ENCODE peak calls at places on chromosomes 12 and 14, in six cellular contexts. F is AG10803, X is pancreas, B is fibroblast of lung, V is dorsolateral prefrontal cortex, H is choroid plexus epithelial cell. D is an unnamed sample.

GRCh38 chr12:32296541-32296940 is 102.8 kb upstream of the FGD4 start:
- DNase-seq in H (peak; percentile 25), V (no peak), F (peak; percentile 24), B (no peak), X (no peak), D (no peak)

GRCh38 chr12:116265361-116266128 is 11.9 kb downstream of the MED13L start:
- DNase-seq in H (no peak), B (no peak), F (peak; percentile 49), X (no peak), V (no peak), D (no peak)

GRCh38 chr12:69415471-69416275 is 54.5 kb upstream of the FRS2 start:
- DNase-seq in F (peak; percentile 96), V (peak; percentile 58), H (peak; percentile 95), X (peak; percentile 21), B (peak; percentile 95), D (peak; percentile 97)

GRCh38 chr14:34364201-34364600 is 97.8 kb downstream of the SPTSSA start:
- DNase-seq in B (no peak), V (no peak), H (no peak), F (no peak), X (no peak), D (no peak)

GRCh38 chr14:54929556-54929955 is 26.9 kb upstream of the GCH1 start:
- DNase-seq in F (no peak), B (no peak), X (no peak), V (no peak), H (no peak), D (no peak)

GRCh38 chr12:127416796-127417195 is 850.2 kb upstream of the TMEM132C start:
- DNase-seq in F (no peak), B (no peak), V (no peak), H (peak; percentile 5), X (no peak), D (peak; percentile 16)

GRCh38 chr14:94458558-94459200 is 6.1 kb upstream of the SERPINA11 start:
- DNase-seq in V (no peak), X (no peak), B (no peak), F (no peak), H (no peak), D (peak; percentile 47)

GRCh38 chr12:132503611-132504204 is 13.8 kb downstream of the FBRSL1 start:
- DNase-seq in B (no peak), X (no peak), F (peak; percentile 40), V (no peak), H (peak; percentile 50), D (no peak)

GRCh38 chr12:39764944-39765560 is 145.4 kb upstream of the ABCD2 start:
- DNase-seq in V (no peak), F (peak; percentile 65), B (peak; percentile 69), H (peak; percentile 77), X (no peak), D (peak; percentile 76)

GRCh38 chr12:19692091-19692490 is 252.8 kb downstream of the AEBP2 start:
- DNase-seq in H (no peak), B (no peak), F (no peak), X (peak; percentile 29), V (no peak), D (no peak)

GRCh38 chr12:60148831-60149230 is 553.0 kb downstream of the SLC16A7 start:
- DNase-seq in V (no peak), H (peak; percentile 88), X (no peak), F (peak; percentile 90), B (peak; percentile 81), D (peak; percentile 92)

GRCh38 chr12:29066061-29066588 is 83.0 kb upstream of the FAR2 start:
- DNase-seq in H (peak; percentile 76), V (peak; percentile 84), B (peak; percentile 85), F (peak; percentile 62), X (no peak), D (peak; percentile 70)

GRCh38 chr14:51719970-51720369 is 68.3 kb downstream of the FRMD6 start:
- DNase-seq in B (no peak), X (no peak), V (no peak), F (no peak), H (no peak), D (no peak)

GRCh38 chr14:22383515-22384166 is 205.4 kb downstream of the DAD1 start:
- DNase-seq in F (no peak), X (no peak), V (no peak), H (no peak), B (no peak), D (no peak)

GRCh38 chr14:70816525-70816924 is 7.2 kb upstream of the MAP3K9 start:
- DNase-seq in V (no peak), H (no peak), X (no peak), F (no peak), B (no peak), D (no peak)

GRCh38 chr12:88400302-88400701 is 180.0 kb downstream of the KITLG start:
- DNase-seq in F (peak; percentile 51), X (no peak), H (no peak), B (no peak), V (no peak), D (peak; percentile 22)

GRCh38 chr12:630656-631632 is 32.3 kb downstream of the NINJ2 start:
- DNase-seq in B (no peak), V (no peak), H (no peak), X (peak; percentile 33), F (no peak), D (no peak)

GRCh38 chr14:49999826-50000214 is 106.9 kb downstream of the ARF6 start:
- DNase-seq in B (no peak), H (no peak), X (no peak), F (no peak), V (no peak), D (no peak)

GRCh38 chr14:79764288-79764687 is 447.0 kb downstream of the DIO2 start:
- DNase-seq in V (no peak), X (no peak), B (no peak), H (no peak), F (no peak), D (no peak)

GRCh38 chr12:16297521-16297920 is 20.0 kb upstream of the SLC15A5 start:
- DNase-seq in B (no peak), V (no peak), H (no peak), F (no peak), X (no peak), D (no peak)

GRCh38 chr14:24436355-24437019 is 6.1 kb downstream of the SDR39U1 start:
- DNase-seq in H (peak; percentile 90), V (no peak), F (peak; percentile 79), B (peak; percentile 87), X (no peak), D (peak; percentile 91)

GRCh38 chr12:68446896-68447806 is 115.0 kb upstream of the MDM1 start:
- DNase-seq in B (no peak), F (peak; percentile 58), H (peak; percentile 48), V (no peak), X (no peak), D (peak; percentile 55)

GRCh38 chr14:105316968-105317498 is 2.5 kb downstream of the PACS2 start:
- DNase-seq in H (no peak), B (no peak), F (peak; percentile 40), X (no peak), V (no peak), D (peak; percentile 18)

GRCh38 chr14:96237641-96238040 is 18.4 kb upstream of the BDKRB1 start:
- DNase-seq in H (no peak), F (no peak), V (no peak), B (no peak), X (no peak), D (no peak)

GRCh38 chr14:100307215-100308111 is 1.2 kb upstream of the SLC25A29 start:
- DNase-seq in F (no peak), X (peak; percentile 36), V (no peak), B (no peak), H (no peak), D (no peak)

GRCh38 chr14:92549096-92549852 is 35.7 kb downstream of the RIN3 start:
- DNase-seq in B (no peak), F (peak; percentile 23), V (no peak), X (no peak), H (no peak), D (no peak)

GRCh38 chr14:26730929-26731618 is 133.2 kb upstream of the NOVA1 start:
- DNase-seq in X (no peak), H (peak; percentile 23), B (peak; percentile 34), F (no peak), V (peak; percentile 28), D (peak; percentile 35)

DNA sequence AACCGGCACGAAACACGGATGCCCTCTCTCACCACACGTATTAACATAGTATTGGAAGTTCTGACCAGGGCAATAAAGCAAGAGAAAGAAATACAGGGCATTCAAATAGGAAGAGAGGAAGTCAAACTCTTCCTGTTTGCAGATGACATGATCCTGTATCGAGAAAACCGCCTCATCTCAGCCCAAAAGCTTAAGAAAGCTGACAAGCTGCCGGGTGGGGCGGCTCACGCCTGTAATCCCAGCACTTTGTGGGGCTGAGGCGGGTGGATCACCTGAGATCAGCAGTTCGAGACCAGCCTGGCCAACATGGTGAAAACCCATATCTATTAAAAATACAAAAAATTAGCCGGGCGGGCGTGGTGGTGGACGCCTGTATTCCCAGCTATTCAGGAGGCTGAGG is 17.7 kb downstream of the OR6S1 start:
- DNase-seq in B (no peak), H (no peak), V (no peak), X (no peak), F (no peak), D (no peak)
- H3K4me3 ChIP-seq in B (no peak overlapping the region), H (no peak overlapping the region), V (no peak overlapping the region), X (no peak overlapping the region), F (no peak overlapping the region), D (no peak overlapping the region)

DNA sequence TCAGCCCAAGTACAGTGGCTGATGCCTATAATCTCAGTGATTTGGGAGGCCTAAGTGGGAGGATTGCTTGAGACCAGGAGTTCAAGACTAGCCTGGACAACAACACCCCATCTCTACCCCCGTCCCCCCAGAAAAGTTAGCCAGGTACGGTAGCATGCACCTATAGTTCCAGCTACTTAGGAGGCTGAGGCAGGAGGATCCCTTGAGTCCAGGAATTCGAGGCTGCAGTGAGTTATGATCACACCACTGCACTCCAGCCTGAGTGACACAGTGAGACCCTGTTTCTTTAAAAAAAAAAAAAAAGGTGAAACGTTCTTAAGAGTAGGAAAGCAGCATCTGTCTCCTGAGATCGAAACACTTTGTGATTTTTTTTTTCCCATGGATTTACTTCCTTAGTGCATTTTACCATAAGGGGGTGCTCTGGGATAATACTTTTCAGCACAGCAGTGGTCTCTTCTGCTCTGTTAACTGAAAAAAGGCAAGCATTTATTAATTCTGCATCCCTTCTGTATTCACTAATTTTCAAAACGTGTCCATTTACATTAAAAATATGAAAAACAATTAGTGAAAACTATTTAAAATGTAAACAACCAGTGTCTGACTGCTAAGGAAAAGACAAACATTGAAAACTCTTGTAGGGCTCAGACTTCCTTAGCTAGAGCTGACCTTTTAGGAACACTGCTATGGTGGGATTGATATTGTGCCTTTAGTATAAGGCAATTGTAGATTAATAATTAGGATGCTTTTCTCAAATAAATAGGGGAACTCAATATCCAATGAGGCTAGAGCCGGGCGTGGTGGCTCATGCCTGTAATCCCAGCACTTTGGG is 31.2 kb upstream of the USP44 start:
- DNase-seq in B (peak; percentile 66), F (peak; percentile 52), H (peak; percentile 72), V (no peak), X (no peak), D (peak; percentile 80)
- TF ChIP-seq CTCF in B (peak; percentile 57), F (peak; percentile 64), H (peak; percentile 57), V (peak; percentile 60), X (peak; percentile 33), D (peak; percentile 64)

GRCh38 chr12:120362516-120363273 is 6.3 kb downstream of the MSI1 start:
- DNase-seq in F (no peak), X (no peak), V (no peak), H (no peak), B (no peak), D (no peak)
- H3K4me3 ChIP-seq in F (no peak overlapping the region), X (no peak overlapping the region), V (no peak overlapping the region), H (no peak overlapping the region), B (no peak overlapping the region), D (no peak overlapping the region)

DNA sequence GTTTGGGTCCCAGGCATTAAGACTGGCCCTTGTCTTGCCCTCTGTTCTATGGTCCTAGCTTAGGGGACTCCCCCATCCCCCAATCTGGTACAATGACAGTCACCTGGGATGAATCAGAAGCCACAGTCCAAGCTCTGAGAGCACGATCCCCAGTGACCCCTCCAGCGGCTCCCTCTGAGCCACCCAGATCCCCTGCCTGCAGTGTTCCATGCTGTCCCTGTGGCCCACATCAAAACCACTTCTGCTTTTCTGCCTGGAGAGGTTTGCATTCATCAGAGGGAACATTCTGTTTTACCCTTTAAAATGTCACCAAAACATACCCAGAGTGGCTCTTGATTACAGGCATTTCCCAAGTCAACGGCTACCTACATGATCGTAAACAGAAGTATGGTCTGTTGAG is 47.5 kb downstream of the NOS1 start:
- DNase-seq in V (no peak), X (no peak), H (no peak), B (no peak), F (no peak), D (no peak)
- TF ChIP-seq CTCF in V (no peak), X (no peak), H (no peak), B (no peak), F (no peak), D (no peak)